ENCODE peak calls at places on chromosomes 5 and 9, in six cellular contexts. Q is DMS53; C is fibroblast of lung; F is ACHN; O is stimulated activated CD4-positive, alpha-beta T cell treated with anti-CD3 and anti-CD28 coated beads, TNF-alpha, amount 100 ng/mL, for 48 hours; L is MCF 10A. H is an unnamed sample.
A peak's percentile ranks its signal among the peaks of the same experiment; 100 is the strongest.

GRCh38 chr5:138354926-138355378 is 2.5 kb downstream of the KDM3B start:
- DNase-seq in C (peak; percentile 88), O (peak; percentile 21), F (peak; percentile 86), Q (no peak), L (peak; percentile 86), H (no peak)

GRCh38 chr5:91280942-91281269 is 102.2 kb downstream of the ARRDC3 start:
- DNase-seq in C (no peak), L (no peak), O (no peak), Q (no peak), F (no peak), H (no peak)

GRCh38 chr9:73683862-73684591 is 532.4 kb downstream of the ANXA1 start:
- DNase-seq in L (peak; percentile 69), C (peak; percentile 65), Q (peak; percentile 67), O (no peak), F (peak; percentile 62), H (no peak)

GRCh38 chr5:37619353-37619752 is 220.5 kb downstream of the GDNF start:
- DNase-seq in O (no peak), C (peak; percentile 64), Q (no peak), F (no peak), L (peak; percentile 18), H (no peak)

GRCh38 chr5:126865299-126865698 is 88.4 kb downstream of the LMNB1 start:
- DNase-seq in O (no peak), Q (no peak), F (no peak), L (peak; percentile 33), C (peak; percentile 70), H (no peak)

GRCh38 chr5:113047234-113047633 is 70.6 kb downstream of the DCP2 start:
- DNase-seq in L (peak; percentile 20), O (no peak), C (peak; percentile 84), Q (no peak), F (peak; percentile 25), H (no peak)

GRCh38 chr5:177133119-177133844 is at the start of gene NSD1:
- DNase-seq in O (peak; percentile 81), F (peak; percentile 57), L (peak; percentile 83), Q (peak; percentile 93), C (peak; percentile 85), H (no peak)

GRCh38 chr9:112900901-112901300 is 10.2 kb upstream of the SLC46A2 start:
- DNase-seq in F (no peak), Q (no peak), C (no peak), L (no peak), O (no peak), H (no peak)

GRCh38 chr5:170434953-170435605 is 45.9 kb upstream of the KCNMB1 start:
- DNase-seq in Q (peak; percentile 55), C (peak; percentile 26), F (peak; percentile 60), L (peak; percentile 74), O (peak; percentile 33), H (peak; percentile 22)

GRCh38 chr5:44942524-44943001 is 133.8 kb downstream of the MRPS30 start:
- DNase-seq in C (no peak), L (no peak), Q (no peak), O (no peak), F (no peak), H (no peak)

GRCh38 chr5:122078116-122078865 is at the start of gene LOX:
- DNase-seq in O (no peak), L (peak; percentile 96), F (peak; percentile 84), Q (peak; percentile 39), C (peak; percentile 98), H (no peak)

GRCh38 chr5:40198736-40199135 is 481.0 kb upstream of the PTGER4 start:
- DNase-seq in O (no peak), F (no peak), L (peak; percentile 11), Q (no peak), C (peak; percentile 36), H (no peak)

GRCh38 chr9:80922544-80922943 is 766.8 kb downstream of the TLE1 start:
- DNase-seq in L (no peak), F (no peak), C (no peak), Q (no peak), O (no peak), H (no peak)

GRCh38 chr5:145324101-145324500 is 511.0 kb downstream of the PRELID2 start:
- DNase-seq in L (no peak), C (peak; percentile 34), Q (no peak), O (no peak), F (no peak), H (no peak)